ENCODE peak calls at places on chromosomes 1 and 21, in nine cellular contexts. One of them, this sample, is unnamed.

GRCh38 chr1:87852410-87853202 is 523.9 kb downstream of the LMO4 start:
- DNase-seq in A549: no peak
- DNase-seq in tibial nerve: no peak
- DNase-seq in gastrocnemius medialis: no peak
- DNase-seq in SK-N-SH: no peak
- DNase-seq in RWPE1: no peak
- DNase-seq in NCI-H345: no peak
- DNase-seq in Daoy: no peak
- DNase-seq in aorta: peak; percentile 23
- DNase-seq in this sample: no peak

GRCh38 chr1:27807385-27807784 is 23.2 kb upstream of the PPP1R8 start:
- DNase-seq in A549: no peak
- DNase-seq in tibial nerve: no peak
- DNase-seq in gastrocnemius medialis: no peak
- DNase-seq in SK-N-SH: no peak
- DNase-seq in RWPE1: no peak
- DNase-seq in NCI-H345: no peak
- DNase-seq in Daoy: no peak
- DNase-seq in aorta: no peak
- DNase-seq in this sample: no peak

GRCh38 chr21:44647222-44647552 is 973 bp downstream of the KRTAP10-11 start:
- DNase-seq in A549: no peak
- DNase-seq in tibial nerve: no peak
- DNase-seq in gastrocnemius medialis: no peak
- DNase-seq in SK-N-SH: no peak
- DNase-seq in RWPE1: no peak
- DNase-seq in NCI-H345: no peak
- DNase-seq in Daoy: no peak
- DNase-seq in aorta: no peak
- DNase-seq in this sample: no peak

GRCh38 chr1:59521456-59521855 is 224.6 kb downstream of the FGGY start:
- DNase-seq in A549: no peak
- DNase-seq in tibial nerve: no peak
- DNase-seq in gastrocnemius medialis: peak; percentile 41
- DNase-seq in SK-N-SH: no peak
- DNase-seq in RWPE1: no peak
- DNase-seq in NCI-H345: no peak
- DNase-seq in Daoy: peak; percentile 18
- DNase-seq in aorta: no peak
- DNase-seq in this sample: no peak

GRCh38 chr1:222081859-222082258 is 340.0 kb upstream of the DUSP10 start:
- DNase-seq in A549: no peak
- DNase-seq in tibial nerve: no peak
- DNase-seq in gastrocnemius medialis: no peak
- DNase-seq in SK-N-SH: no peak
- DNase-seq in RWPE1: no peak
- DNase-seq in NCI-H345: no peak
- DNase-seq in Daoy: peak; percentile 9
- DNase-seq in aorta: no peak
- DNase-seq in this sample: no peak

GRCh38 chr1:206907304-206907991 is 10.2 kb downstream of the IL24 start:
- DNase-seq in A549: peak; percentile 34
- DNase-seq in tibial nerve: no peak
- DNase-seq in gastrocnemius medialis: no peak
- DNase-seq in SK-N-SH: peak; percentile 41
- DNase-seq in RWPE1: no peak
- DNase-seq in NCI-H345: no peak
- DNase-seq in Daoy: peak; percentile 58
- DNase-seq in aorta: no peak
- DNase-seq in this sample: peak; percentile 54

GRCh38 chr21:46153259-46154154 is 1.9 kb downstream of the FTCD start:
- DNase-seq in A549: peak; percentile 43
- DNase-seq in tibial nerve: no peak
- DNase-seq in gastrocnemius medialis: no peak
- DNase-seq in SK-N-SH: peak; percentile 92
- DNase-seq in RWPE1: no peak
- DNase-seq in NCI-H345: peak; percentile 54
- DNase-seq in Daoy: peak; percentile 69
- DNase-seq in aorta: peak; percentile 62
- DNase-seq in this sample: peak; percentile 80

GRCh38 chr1:199851453-199851852 is 176.1 kb upstream of the NR5A2 start:
- DNase-seq in A549: no peak
- DNase-seq in tibial nerve: no peak
- DNase-seq in gastrocnemius medialis: no peak
- DNase-seq in SK-N-SH: no peak
- DNase-seq in RWPE1: no peak
- DNase-seq in NCI-H345: no peak
- DNase-seq in Daoy: no peak
- DNase-seq in aorta: no peak
- DNase-seq in this sample: no peak

GRCh38 chr1:206754011-206754410 is 16.6 kb upstream of the IL19 start:
- DNase-seq in A549: no peak
- DNase-seq in tibial nerve: no peak
- DNase-seq in gastrocnemius medialis: no peak
- DNase-seq in SK-N-SH: no peak
- DNase-seq in RWPE1: no peak
- DNase-seq in NCI-H345: no peak
- DNase-seq in Daoy: no peak
- DNase-seq in aorta: no peak
- DNase-seq in this sample: no peak

GRCh38 chr21:16304700-16305099 is 574.9 kb downstream of the USP25 start:
- DNase-seq in A549: no peak
- DNase-seq in tibial nerve: no peak
- DNase-seq in gastrocnemius medialis: no peak
- DNase-seq in SK-N-SH: no peak
- DNase-seq in RWPE1: no peak
- DNase-seq in NCI-H345: no peak
- DNase-seq in Daoy: no peak
- DNase-seq in aorta: no peak
- DNase-seq in this sample: no peak

GRCh38 chr1:57591854-57592253 is 168.0 kb upstream of the DAB1 start:
- DNase-seq in A549: no peak
- DNase-seq in tibial nerve: no peak
- DNase-seq in gastrocnemius medialis: no peak
- DNase-seq in SK-N-SH: no peak
- DNase-seq in RWPE1: peak; percentile 4
- DNase-seq in NCI-H345: no peak
- DNase-seq in Daoy: no peak
- DNase-seq in aorta: no peak
- DNase-seq in this sample: no peak

GRCh38 chr1:37478451-37478871 is 4.1 kb downstream of the ZC3H12A start:
- DNase-seq in A549: no peak
- DNase-seq in tibial nerve: no peak
- DNase-seq in gastrocnemius medialis: no peak
- DNase-seq in SK-N-SH: no peak
- DNase-seq in RWPE1: peak; percentile 39
- DNase-seq in NCI-H345: no peak
- DNase-seq in Daoy: peak; percentile 80
- DNase-seq in aorta: no peak
- DNase-seq in this sample: no peak

GRCh38 chr1:155648207-155649147 is 38.5 kb downstream of the MSTO1 start:
- DNase-seq in A549: peak; percentile 85
- DNase-seq in tibial nerve: peak; percentile 33
- DNase-seq in gastrocnemius medialis: no peak
- DNase-seq in SK-N-SH: peak; percentile 20
- DNase-seq in RWPE1: peak; percentile 84
- DNase-seq in NCI-H345: peak; percentile 65
- DNase-seq in Daoy: peak; percentile 83
- DNase-seq in aorta: peak; percentile 47
- DNase-seq in this sample: peak; percentile 40

GRCh38 chr1:183227963-183228649 is 42.0 kb downstream of the LAMC2 start:
- DNase-seq in A549: peak; percentile 71
- DNase-seq in tibial nerve: peak; percentile 60
- DNase-seq in gastrocnemius medialis: no peak
- DNase-seq in SK-N-SH: peak; percentile 66
- DNase-seq in RWPE1: no peak
- DNase-seq in NCI-H345: peak; percentile 30
- DNase-seq in Daoy: peak; percentile 65
- DNase-seq in aorta: no peak
- DNase-seq in this sample: peak; percentile 81

GRCh38 chr1:248231117-248231516 is at the start of gene OR2M4:
- DNase-seq in A549: no peak
- DNase-seq in tibial nerve: no peak
- DNase-seq in gastrocnemius medialis: no peak
- DNase-seq in SK-N-SH: no peak
- DNase-seq in RWPE1: no peak
- DNase-seq in NCI-H345: no peak
- DNase-seq in Daoy: no peak
- DNase-seq in aorta: no peak
- DNase-seq in this sample: no peak

GRCh38 chr1:100034465-100034864 is 64.7 kb downstream of the SLC35A3 start:
- DNase-seq in A549: peak; percentile 22
- DNase-seq in tibial nerve: no peak
- DNase-seq in gastrocnemius medialis: no peak
- DNase-seq in SK-N-SH: peak; percentile 68
- DNase-seq in RWPE1: peak; percentile 40
- DNase-seq in NCI-H345: peak; percentile 24
- DNase-seq in Daoy: no peak
- DNase-seq in aorta: no peak
- DNase-seq in this sample: no peak

This sample was measured in H9.